ENCODE peak calls at places on chromosome 3, in seven cellular contexts. P is sigmoid colon, N is GM12878, K is stomach, H is HepG2, F is esophagus muscularis mucosa, U is SK-N-SH. Q is an unnamed sample. For H3K4me1, the result is how much of the 10 kb centered on the place peaks cover.

GRCh38 chr3:114377426-114377825 is 83.6 kb downstream of the TIGIT start:
- DNase-seq in P (no peak), N (no peak), K (no peak), H (no peak), F (no peak), U (no peak), Q (no peak)

GRCh38 chr3:165549665-165550064 is 287.6 kb downstream of the BCHE start:
- DNase-seq in P (peak), N (no peak), K (no peak), H (no peak), F (no peak), U (no peak), Q (no peak)

GRCh38 chr3:54188176-54188791 is 65.9 kb downstream of the CACNA2D3 start:
- DNase-seq in P (no peak), N (no peak), K (peak), H (peak), F (no peak), U (no peak), Q (no peak)

GRCh38 chr3:146159037-146159436 is 1.9 kb downstream of the PLOD2 start:
- DNase-seq in P (no peak), N (no peak), K (no peak), H (no peak), F (no peak), U (no peak), Q (no peak)

GRCh38 chr3:52636673-52637072 is 49.0 kb downstream of the PBRM1 start:
- DNase-seq in P (no peak), N (no peak), K (no peak), H (no peak), F (no peak), U (peak), Q (no peak)

GRCh38 chr3:195394700-195395099 is 48.1 kb downstream of the ACAP2 start:
- DNase-seq in P (no peak), N (no peak), K (no peak), H (no peak), F (no peak), U (no peak), Q (no peak)

GRCh38 chr3:18758047-18758704 is 333.0 kb upstream of the SATB1 start:
- DNase-seq in P (no peak), N (peak), K (no peak), H (peak), F (no peak), U (peak), Q (no peak)

GRCh38 chr3:107221856-107222255 is 155.4 kb upstream of the CCDC54 start:
- DNase-seq in P (no peak), N (no peak), K (no peak), H (no peak), F (no peak), U (no peak), Q (no peak)

GRCh38 chr3:66038384-66038725 is 363 bp downstream of the MAGI1 start:
- DNase-seq in P (no peak), N (no peak), K (no peak), H (no peak), F (no peak), U (no peak), Q (no peak)

GRCh38 chr3:122890077-122890484 is 95.2 kb downstream of the SLC49A4 start:
- DNase-seq in P (peak), N (peak), K (no peak), H (no peak), F (no peak), U (no peak), Q (no peak)

GRCh38 chr3:36196058-36196457 is 184.2 kb upstream of the STAC start:
- DNase-seq in P (no peak), N (no peak), K (no peak), H (no peak), F (no peak), U (no peak), Q (no peak)

GRCh38 chr3:181729071-181729915 is 17.6 kb downstream of the SOX2 start:
- DNase-seq in P (no peak), N (no peak), K (no peak), H (no peak), F (no peak), U (no peak), Q (no peak)

GRCh38 chr3:185778821-185779220 is 46.0 kb downstream of the IGF2BP2 start:
- DNase-seq in P (no peak), N (no peak), K (no peak), H (no peak), F (no peak), U (no peak), Q (no peak)

GRCh38 chr3:11118181-11118682 is 36.1 kb upstream of the HRH1 start:
- DNase-seq in P (no peak), N (no peak), K (no peak), H (no peak), F (peak), U (no peak), Q (no peak)

GRCh38 chr3:76024640-76025039 is 239.3 kb upstream of the ZNF717 start:
- DNase-seq in P (no peak), N (no peak), K (no peak), H (peak), F (no peak), U (peak), Q (no peak)

GRCh38 chr3:56864090-56864489 is 62.3 kb upstream of the ARHGEF3 start:
- DNase-seq in P (no peak), N (peak), K (no peak), H (no peak), F (no peak), U (no peak), Q (no peak)

GRCh38 chr3:8981700-8982099 is 18.4 kb upstream of the RAD18 start:
- DNase-seq in P (no peak), N (no peak), K (no peak), H (peak), F (peak), U (no peak), Q (no peak)

GRCh38 chr3:89165636-89166312 is 58.4 kb downstream of the EPHA3 start:
- DNase-seq in P (no peak), N (no peak), K (no peak), H (no peak), F (no peak), U (no peak), Q (no peak)

GRCh38 chr3:114646521-114646920 is 352.7 kb downstream of the TIGIT start:
- DNase-seq in P (no peak), N (no peak), K (no peak), H (no peak), F (no peak), U (no peak), Q (no peak)

GRCh38 chr3:42117175-42118008 is 26.2 kb downstream of the TRAK1 start:
- DNase-seq in P (no peak), N (no peak), K (peak), H (no peak), F (no peak), U (peak), Q (peak)

GRCh38 chr3:175149675-175150074 is 290.5 kb downstream of the NAALADL2 start:
- DNase-seq in P (no peak), N (peak), K (peak), H (peak), F (no peak), U (no peak), Q (no peak)

GRCh38 chr3:24288538-24289236 is 206.0 kb downstream of the THRB start:
- DNase-seq in P (peak), N (no peak), K (peak), H (no peak), F (no peak), U (no peak), Q (no peak)

GRCh38 chr3:124053871-124054270 is 61.9 kb upstream of the ROPN1 start:
- DNase-seq in P (no peak), N (no peak), K (no peak), H (no peak), F (no peak), U (no peak), Q (no peak)

GRCh38 chr3:169453256-169454059 is 210.1 kb downstream of the MECOM start:
- DNase-seq in P (no peak), N (no peak), K (no peak), H (no peak), F (no peak), U (peak), Q (no peak)

GRCh38 chr3:195774917-195775316 is 36.8 kb downstream of the MUC4 start:
- DNase-seq in P (peak), N (no peak), K (no peak), H (peak), F (no peak), U (peak), Q (no peak)

GRCh38 chr3:187567026-187567425 is 103.2 kb downstream of the SST start:
- DNase-seq in P (no peak), N (no peak), K (no peak), H (no peak), F (no peak), U (no peak), Q (no peak)

GRCh38 chr3:30527186-30527585 is 79.2 kb upstream of the TGFBR2 start:
- DNase-seq in P (no peak), N (no peak), K (no peak), H (no peak), F (no peak), U (no peak), Q (no peak)

GRCh38 chr3:78048698-78049097 is 1008.8 kb downstream of the ROBO2 start:
- DNase-seq in P (no peak), N (peak), K (no peak), H (no peak), F (no peak), U (no peak), Q (no peak)

GRCh38 chr3:63652066-63652725 is at the start of gene SNTN:
- DNase-seq in P (no peak), N (no peak), K (no peak), H (no peak), F (no peak), U (no peak), Q (no peak)

GRCh38 chr3:58003093-58003492 is 5.1 kb upstream of the FLNB start:
- DNase-seq in P (no peak), N (no peak), K (no peak), H (no peak), F (no peak), U (no peak), Q (no peak)
- TF ChIP-seq EP300 in P (no peak), N (no peak), K (no peak), H (no peak), F (no peak), U (no peak), Q (no peak)

GRCh38 chr3:115659253-115659652 is 35.9 kb downstream of the GAP43 start:
- DNase-seq in P (no peak), N (no peak), K (no peak), H (no peak), F (no peak), U (no peak), Q (no peak)
- H3K4me1 ChIP-seq in P (under half), N (under half), K (under half), H (under half), F (under half), U (under half), Q (under half)

GRCh38 chr3:40476478-40477470 is at the start of gene ZNF619:
- DNase-seq in P (peak), N (no peak), K (peak), H (peak), F (peak), U (peak), Q (peak)
- TF ChIP-seq POLR2AphosphoS5 in P (peak), N (peak), K (no peak), H (peak), F (peak), U (peak), Q (no peak)

DNA sequence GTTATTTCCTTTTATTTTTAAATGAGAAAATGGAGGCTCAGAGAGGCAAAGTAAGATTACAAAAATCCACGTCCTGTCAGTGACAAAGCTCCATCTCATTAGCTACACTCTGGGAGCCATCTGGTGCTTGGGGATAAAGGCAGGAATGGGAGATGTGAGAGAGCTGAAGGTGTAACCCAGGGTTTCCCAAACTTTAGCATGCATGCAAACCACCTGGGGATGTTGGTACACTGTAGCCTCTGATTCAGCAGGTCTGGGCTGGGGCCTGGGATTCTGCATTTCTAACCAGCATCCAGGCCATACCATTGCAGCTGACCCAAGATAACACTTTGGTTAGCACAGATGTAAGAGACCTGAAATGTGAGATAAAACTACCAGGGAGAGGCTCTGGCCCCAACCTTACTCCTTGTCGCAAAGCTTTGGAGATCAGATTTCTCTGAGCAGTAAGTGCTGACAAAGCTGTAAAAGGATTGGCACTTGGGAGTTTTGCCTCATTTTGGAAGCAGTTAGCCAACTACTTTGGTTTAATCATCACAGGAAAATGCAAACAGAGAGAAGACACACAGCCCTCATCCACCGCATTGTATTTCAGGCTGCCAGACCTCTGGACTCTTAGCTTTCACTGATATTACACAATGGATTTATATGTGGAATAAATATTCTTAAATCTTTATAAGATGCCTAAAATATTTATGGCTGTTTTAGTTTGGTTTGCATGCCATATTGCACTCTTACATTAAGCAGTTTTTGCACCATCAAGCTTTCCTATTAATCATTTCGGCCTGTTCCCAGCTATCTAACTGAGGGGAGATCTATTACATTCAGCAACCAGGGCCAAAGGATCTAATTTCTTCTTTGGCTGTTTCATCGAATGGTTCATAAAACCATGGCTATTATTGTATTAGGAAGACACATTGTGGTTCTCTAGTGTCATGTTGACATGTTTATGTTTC is 263.0 kb downstream of the EBLN2 start:
- DNase-seq in P (no peak), N (no peak), K (no peak), H (no peak), F (no peak), U (no peak), Q (no peak)
- TF ChIP-seq EP300 in P (no peak), N (no peak), K (no peak), H (no peak), F (no peak), U (no peak), Q (no peak)

GRCh38 chr3:95049841-95050240 is 987.0 kb downstream of the NSUN3 start:
- DNase-seq in P (no peak), N (no peak), K (no peak), H (no peak), F (no peak), U (no peak), Q (no peak)
- H3K4me1 ChIP-seq in P (under half), N (under half), K (under half), H (under half), F (under half), U (under half), Q (under half)